ENCODE peak calls at places on chromosomes 7 and 10, in four cellular contexts. K, U, N and O are unnamed samples.
A peak's percentile ranks its signal among the peaks of the same experiment; 100 is the strongest.

GRCh38 chr10:30990971-30991646 is 40.6 kb downstream of the ZNF438 start:
- DNase-seq in K (no peak), N (no peak), U (no peak), O (no peak)

GRCh38 chr7:130131964-130132875 is 61.9 kb downstream of the KLHDC10 start:
- DNase-seq in U (no peak), N (no peak), K (no peak), O (no peak)

GRCh38 chr7:41334071-41334862 is 368.6 kb downstream of the INHBA start:
- DNase-seq in U (no peak), N (no peak), K (no peak), O (peak; percentile 5)

GRCh38 chr7:107387573-107388219 is 82.2 kb upstream of the GPR22 start:
- DNase-seq in K (peak; percentile 90), U (no peak), N (peak; percentile 71), O (peak; percentile 88)

GRCh38 chr7:66099551-66100407 is 14.9 kb upstream of the CRCP start:
- DNase-seq in N (peak; percentile 85), U (peak; percentile 54), K (peak; percentile 89), O (peak; percentile 94)

GRCh38 chr7:50353201-50353600 is 48.7 kb downstream of the IKZF1 start:
- DNase-seq in U (no peak), N (no peak), K (no peak), O (no peak)

GRCh38 chr7:129144834-129145668 is 544 bp downstream of the TSPAN33 start:
- DNase-seq in U (no peak), N (no peak), K (no peak), O (no peak)

GRCh38 chr10:121244791-121245190 is 353.5 kb downstream of the FGFR2 start:
- DNase-seq in N (no peak), K (no peak), U (no peak), O (no peak)

GRCh38 chr10:122462533-122463465 is 1.4 kb downstream of the HTRA1 start:
- DNase-seq in K (peak; percentile 51), U (no peak), N (peak; percentile 79), O (peak; percentile 49)

GRCh38 chr7:77866791-77867190 is 68.2 kb downstream of the PHTF2 start:
- DNase-seq in U (peak; percentile 25), K (peak; percentile 87), N (no peak), O (peak; percentile 78)

GRCh38 chr7:7969306-7970112 is 913 bp downstream of the GLCCI1 start:
- DNase-seq in K (peak; percentile 40), U (peak; percentile 34), N (peak; percentile 25), O (peak; percentile 55)

GRCh38 chr10:48572414-48572813 is 32.5 kb downstream of the ARHGAP22 start:
- DNase-seq in U (no peak), K (peak; percentile 73), N (no peak), O (peak; percentile 15)

GRCh38 chr7:24405002-24405401 is 121.0 kb downstream of the NPY start:
- DNase-seq in K (no peak), N (no peak), U (no peak), O (no peak)

GRCh38 chr7:24403557-24403956 is 119.6 kb downstream of the NPY start:
- DNase-seq in N (no peak), K (no peak), U (no peak), O (no peak)

GRCh38 chr7:24404315-24404714 is 120.3 kb downstream of the NPY start:
- DNase-seq in U (no peak), N (no peak), K (no peak), O (no peak)

GRCh38 chr7:24402655-24403054 is 118.7 kb downstream of the NPY start:
- DNase-seq in U (no peak), N (no peak), K (no peak), O (no peak)

DNA sequence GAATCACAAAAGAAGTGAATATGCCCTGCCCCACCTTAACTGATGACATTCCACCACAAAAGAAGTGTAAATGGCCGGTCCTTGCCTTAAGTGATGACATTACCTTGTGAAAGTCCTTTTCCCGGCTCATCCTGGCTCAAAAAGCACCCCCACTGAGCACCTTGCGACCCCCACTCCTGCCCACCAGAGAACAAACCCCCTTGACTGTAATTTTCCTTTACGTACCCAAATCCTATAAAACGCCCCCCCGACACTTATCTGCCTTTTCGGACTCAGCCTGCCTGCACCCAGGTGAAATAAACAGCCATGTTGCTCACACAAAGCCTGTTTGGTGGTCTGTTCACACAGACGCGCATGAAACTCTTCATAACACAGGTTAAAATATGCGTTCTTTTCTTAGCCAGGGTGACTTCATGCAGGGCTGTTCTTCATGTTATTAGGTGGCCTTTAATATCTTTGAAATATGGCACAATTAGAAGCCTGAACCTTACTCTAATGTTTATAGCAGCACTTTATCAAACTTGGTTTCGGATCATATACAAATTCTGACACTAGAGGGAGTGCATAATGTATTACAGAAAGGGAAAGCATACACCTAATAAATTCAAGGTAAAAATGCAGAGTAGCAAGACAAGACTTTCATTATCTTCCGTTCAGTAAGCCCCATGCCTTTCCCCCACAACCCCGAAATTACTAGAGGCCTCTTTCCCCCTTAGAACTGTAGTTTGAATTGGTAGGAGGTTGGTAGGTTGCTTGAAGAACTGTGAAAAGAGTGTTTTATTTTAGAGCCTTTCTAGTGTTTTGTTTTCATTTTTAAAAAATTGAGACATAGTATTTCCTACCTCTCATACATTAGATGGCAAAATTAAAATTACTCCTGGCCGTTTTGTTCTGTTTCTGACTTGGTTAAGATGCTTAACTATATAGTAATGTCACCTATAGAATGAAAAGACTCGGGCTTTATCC is 117.9 kb downstream of the NPY start:
- DNase-seq in N (no peak), U (peak; percentile 12), K (peak; percentile 40), O (peak; percentile 70)
- TF ChIP-seq CTCF in N (peak; percentile 52), U (peak; percentile 72), K (peak; percentile 53), O (peak; percentile 62)

GRCh38 chr10:5561704-5562645 is 37.2 kb downstream of the CALML3 start:
- DNase-seq in K (no peak), U (no peak), N (no peak), O (no peak)

GRCh38 chr10:5563991-5564536 is 39.3 kb downstream of the CALML3 start:
- DNase-seq in K (peak; percentile 61), U (no peak), N (no peak), O (no peak)

GRCh38 chr10:5565205-5565545 is 40.4 kb downstream of the CALML3 start:
- DNase-seq in N (no peak), K (no peak), U (no peak), O (no peak)

GRCh38 chr10:5564537-5565204 is 39.9 kb downstream of the CALML3 start:
- DNase-seq in K (no peak), U (no peak), N (no peak), O (no peak)

DNA sequence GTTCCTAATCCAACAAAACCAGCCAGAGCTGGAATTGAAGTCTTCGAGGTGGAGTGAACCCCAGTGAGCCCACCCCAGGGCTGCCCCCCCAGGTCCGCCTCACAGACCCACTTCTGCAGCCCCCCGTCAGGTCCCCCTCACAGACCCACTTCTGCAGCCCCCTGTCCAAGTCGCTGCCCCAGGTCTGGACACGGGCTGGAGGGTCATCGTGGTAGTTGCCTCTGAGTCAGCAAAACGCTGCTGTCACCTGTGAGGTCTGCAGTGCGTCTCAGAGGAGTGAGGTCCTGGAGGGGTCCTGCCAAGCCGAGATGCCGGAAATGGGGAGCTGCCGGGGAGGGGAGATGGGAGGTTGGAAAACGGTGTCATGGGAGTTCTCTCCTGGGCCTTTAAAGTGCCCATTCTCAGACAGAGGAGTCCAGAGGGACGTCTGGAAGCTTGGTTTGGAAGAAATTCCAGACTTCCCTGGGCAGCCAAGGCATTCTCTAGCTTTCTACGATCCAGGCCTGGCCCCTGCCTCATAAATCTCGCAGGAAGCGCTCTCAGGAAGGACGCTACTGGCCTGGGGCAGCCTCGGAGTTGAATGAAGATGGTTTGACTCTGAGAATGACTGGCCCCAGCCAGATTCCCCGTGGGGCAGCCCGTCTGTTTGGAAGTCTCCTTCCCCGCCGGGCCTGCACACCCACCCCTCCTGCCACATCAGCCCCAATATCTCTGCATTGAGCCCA is 38.6 kb downstream of the CALML3 start:
- DNase-seq in N (no peak), K (no peak), U (no peak), O (no peak)
- H3K4me3 ChIP-seq in N (no peak overlapping the region), K (no peak overlapping the region), U (no peak overlapping the region), O (no peak overlapping the region)

GRCh38 chr7:33981686-33982424 is 76.5 kb downstream of the BMPER start:
- DNase-seq in K (peak; percentile 57), N (no peak), U (no peak), O (peak; percentile 56)

GRCh38 chr7:33981221-33981620 is 75.9 kb downstream of the BMPER start:
- DNase-seq in U (no peak), K (peak; percentile 15), N (no peak), O (no peak)

GRCh38 chr7:33979807-33980355 is 74.5 kb downstream of the BMPER start:
- DNase-seq in K (peak; percentile 99), N (no peak), U (peak; percentile 66), O (peak; percentile 80)

GRCh38 chr7:33979300-33979806 is 74.0 kb downstream of the BMPER start:
- DNase-seq in K (no peak), N (no peak), U (no peak), O (no peak)

DNA sequence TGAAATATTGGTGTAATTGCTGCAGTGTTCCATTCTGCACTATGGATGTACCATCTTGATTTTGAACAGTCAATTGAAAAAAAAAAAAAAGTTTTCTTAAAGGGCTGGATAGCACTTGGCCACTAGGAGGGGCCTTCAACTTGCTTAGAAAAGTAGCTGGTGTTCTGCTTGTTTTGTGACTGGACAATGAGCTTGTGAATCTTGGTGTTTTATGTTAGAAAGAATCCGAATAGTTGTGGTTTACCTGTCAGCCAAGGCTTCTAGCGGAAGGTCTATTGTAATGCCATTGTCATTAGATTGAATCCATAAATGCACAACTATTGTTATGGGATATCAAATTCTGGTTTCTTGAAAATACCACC is 77.1 kb downstream of the BMPER start:
- DNase-seq in N (no peak), K (peak; percentile 76), U (no peak), O (peak; percentile 90)
- TF ChIP-seq CTCF in N (no peak), K (peak; percentile 74), U (peak; percentile 50), O (peak; percentile 90)

DNA sequence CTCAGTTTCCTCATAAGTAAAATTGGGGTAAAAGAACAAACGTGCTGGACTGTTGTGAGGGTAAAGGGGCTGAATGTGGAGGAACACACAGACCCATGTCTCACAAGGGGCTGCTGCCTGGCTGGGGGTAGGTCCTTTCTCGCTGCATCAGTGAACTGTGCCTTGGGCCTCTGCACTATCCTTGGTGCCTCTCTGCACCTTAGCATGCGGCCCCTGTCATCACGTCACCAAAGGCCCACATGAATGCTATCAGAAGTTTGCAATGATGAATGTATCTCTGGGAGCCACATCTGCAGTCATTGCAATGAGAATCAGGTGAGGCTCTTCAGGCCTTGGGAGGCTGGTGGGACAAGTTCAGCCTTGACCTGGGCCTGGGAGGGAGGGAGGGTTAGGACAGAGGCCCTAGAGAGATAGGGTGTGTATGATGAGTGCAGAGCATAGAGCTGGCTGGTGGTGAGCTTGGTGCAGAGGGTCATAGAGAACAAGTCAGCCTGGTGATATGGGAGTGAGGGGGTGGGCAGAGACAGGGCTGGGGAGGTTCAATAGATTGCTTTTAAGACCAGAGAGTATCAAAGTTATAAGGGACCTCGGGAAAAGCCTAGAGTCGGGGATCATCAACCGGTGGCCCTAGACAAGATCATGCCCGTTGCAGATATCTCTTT is 308.4 kb downstream of the RPS24 start:
- DNase-seq in N (no peak), U (no peak), K (no peak), O (no peak)
- H3K4me3 ChIP-seq in N (no peak overlapping the region), U (no peak overlapping the region), K (no peak overlapping the region), O (no peak overlapping the region)

GRCh38 chr10:23314835-23315239 is 29.8 kb downstream of the C10orf67 start:
- DNase-seq in K (peak; percentile 88), U (peak; percentile 13), N (peak; percentile 24), O (peak; percentile 93)
- TF ChIP-seq CTCF in K (peak; percentile 80), U (peak; percentile 85), N (peak; percentile 77), O (peak; percentile 69)